ENCODE peak calls at places on chromosomes 5 and 9, in five cellular contexts. T is activated naive CD8-positive, alpha-beta T cell treated with anti-CD3 and anti-CD28 coated beads, Interleukin-2, amount 50 U/mL, for 24 hours; U is GM12865; S is T-helper 9 cell; O is sciatic nerve. X is an unnamed sample.

GRCh38 chr5:1304059-1304458 is 9.2 kb upstream of the TERT start:
- DNase-seq in T (no peak), U (no peak), S (no peak), O (no peak), X (no peak)

GRCh38 chr9:106405871-106406435 is 457.0 kb upstream of the ZNF462 start:
- DNase-seq in T (no peak), U (no peak), S (no peak), O (no peak), X (no peak)

GRCh38 chr5:56659991-56660390 is 155.4 kb upstream of the MAP3K1 start:
- DNase-seq in T (no peak), U (no peak), S (no peak), O (no peak), X (no peak)

GRCh38 chr9:123999668-124000067 is 11.9 kb upstream of the LHX2 start:
- DNase-seq in T (no peak), U (no peak), S (no peak), O (no peak), X (peak; percentile 47)

GRCh38 chr5:109406719-109407118 is 3.1 kb downstream of the PJA2 start:
- DNase-seq in T (no peak), U (no peak), S (no peak), O (no peak), X (no peak)

GRCh38 chr9:119420263-119420662 is 51.0 kb upstream of the BRINP1 start:
- DNase-seq in T (no peak), U (no peak), S (no peak), O (no peak), X (no peak)

GRCh38 chr9:98927724-98928123 is 16.0 kb upstream of the COL15A1 start:
- DNase-seq in T (no peak), U (no peak), S (no peak), O (no peak), X (no peak)

GRCh38 chr5:132662004-132662401 is 4.0 kb downstream of the IL13 start:
- DNase-seq in T (no peak), U (peak; percentile 44), S (no peak), O (no peak), X (no peak)

GRCh38 chr9:89811896-89812450 is 207.2 kb downstream of the GADD45G start:
- DNase-seq in T (no peak), U (no peak), S (no peak), O (no peak), X (no peak)

GRCh38 chr9:6870650-6871477 is 113.1 kb downstream of the KDM4C start:
- DNase-seq in T (no peak), U (no peak), S (no peak), O (no peak), X (no peak)

GRCh38 chr9:104780796-104781395 is 17.0 kb downstream of the NIPSNAP3B start:
- DNase-seq in T (no peak), U (peak; percentile 38), S (no peak), O (no peak), X (peak; percentile 14)

GRCh38 chr5:177336112-177336511 is 15.4 kb downstream of the LMAN2 start:
- DNase-seq in T (peak; percentile 34), U (no peak), S (no peak), O (no peak), X (no peak)

GRCh38 chr5:61301345-61301744 is 30.7 kb upstream of the ZSWIM6 start:
- DNase-seq in T (no peak), U (no peak), S (no peak), O (no peak), X (no peak)

GRCh38 chr9:132908635-132909034 is 29.9 kb downstream of the SPACA9 start:
- DNase-seq in T (no peak), U (no peak), S (peak; percentile 36), O (no peak), X (no peak)

GRCh38 chr9:104961238-104961637 is 33.3 kb upstream of the ABCA1 start:
- DNase-seq in T (peak; percentile 60), U (peak; percentile 63), S (peak; percentile 26), O (no peak), X (peak; percentile 33)

GRCh38 chr5:31273161-31273560 is 79.7 kb downstream of the CDH6 start:
- DNase-seq in T (no peak), U (no peak), S (no peak), O (no peak), X (no peak)

GRCh38 chr9:84898188-84898587 is 228.7 kb downstream of the NTRK2 start:
- DNase-seq in T (no peak), U (no peak), S (no peak), O (no peak), X (no peak)

GRCh38 chr9:114305189-114305555 is 17.7 kb upstream of the ORM1 start:
- DNase-seq in T (no peak), U (no peak), S (no peak), O (no peak), X (no peak)

GRCh38 chr5:77430726-77431125 is 61.4 kb downstream of the WDR41 start:
- DNase-seq in T (no peak), U (no peak), S (no peak), O (no peak), X (no peak)

GRCh38 chr9:84300271-84300670 is 40.3 kb downstream of the SLC28A3 start:
- DNase-seq in T (no peak), U (no peak), S (no peak), O (no peak), X (no peak)

GRCh38 chr9:101485873-101486692 is 47.6 kb upstream of the RNF20 start:
- DNase-seq in T (peak; percentile 2), U (no peak), S (no peak), O (no peak), X (no peak)

GRCh38 chr9:132142883-132143282 is 19.0 kb upstream of the NTNG2 start:
- DNase-seq in T (no peak), U (no peak), S (no peak), O (no peak), X (no peak)

GRCh38 chr5:32353420-32353819 is 40.7 kb upstream of the MTMR12 start:
- DNase-seq in T (no peak), U (no peak), S (no peak), O (no peak), X (no peak)

GRCh38 chr5:76709762-76710161 is 6.2 kb upstream of the F2R start:
- DNase-seq in T (no peak), U (no peak), S (no peak), O (no peak), X (no peak)

GRCh38 chr5:159444441-159445082 is 114.3 kb upstream of the IL12B start:
- DNase-seq in T (no peak), U (peak; percentile 55), S (no peak), O (no peak), X (peak; percentile 60)

X was measured in GM13977.